ENCODE peak calls at places on chromosomes 3 and 15, in five cellular contexts. One of them, this sample, is unnamed.

GRCh38 chr15:95812491-95812890 is 518.0 kb upstream of the NR2F2 start:
- DNase-seq in transverse colon: no peak
- DNase-seq in RCC 7860: no peak
- DNase-seq in nephron progenitor cell: no peak
- DNase-seq in ELR: peak; percentile 50
- DNase-seq in this sample: no peak

GRCh38 chr3:197027151-197027895 is 2.3 kb downstream of the MELTF start:
- DNase-seq in nephron progenitor cell: no peak
- DNase-seq in ELR: peak; percentile 31
- DNase-seq in RCC 7860: no peak
- DNase-seq in transverse colon: no peak
- DNase-seq in this sample: peak; percentile 8

GRCh38 chr15:36791849-36792618 is 212.6 kb downstream of the CDIN1 start:
- DNase-seq in transverse colon: no peak
- DNase-seq in ELR: no peak
- DNase-seq in nephron progenitor cell: no peak
- DNase-seq in RCC 7860: no peak
- DNase-seq in this sample: no peak

GRCh38 chr15:74866090-74866489 is 7.1 kb downstream of the SCAMP2 start:
- DNase-seq in RCC 7860: peak; percentile 52
- DNase-seq in nephron progenitor cell: no peak
- DNase-seq in transverse colon: no peak
- DNase-seq in ELR: peak; percentile 79
- DNase-seq in this sample: no peak

GRCh38 chr3:45553469-45553974 is 41.0 kb upstream of the LIMD1 start:
- DNase-seq in ELR: peak; percentile 48
- DNase-seq in RCC 7860: peak; percentile 69
- DNase-seq in transverse colon: peak; percentile 61
- DNase-seq in nephron progenitor cell: no peak
- DNase-seq in this sample: no peak

GRCh38 chr3:191543018-191543417 is 82.1 kb downstream of the PYDC2 start:
- DNase-seq in transverse colon: no peak
- DNase-seq in nephron progenitor cell: no peak
- DNase-seq in RCC 7860: no peak
- DNase-seq in ELR: no peak
- DNase-seq in this sample: no peak

GRCh38 chr3:25033407-25034029 is 394.5 kb upstream of the RARB start:
- DNase-seq in RCC 7860: peak; percentile 22
- DNase-seq in nephron progenitor cell: peak; percentile 41
- DNase-seq in transverse colon: peak; percentile 11
- DNase-seq in ELR: peak; percentile 27
- DNase-seq in this sample: no peak

GRCh38 chr3:104359546-104359945 is 1007.2 kb upstream of the ALCAM start:
- DNase-seq in transverse colon: no peak
- DNase-seq in RCC 7860: peak; percentile 98
- DNase-seq in ELR: peak; percentile 91
- DNase-seq in nephron progenitor cell: no peak
- DNase-seq in this sample: no peak

GRCh38 chr3:71345429-71346027 is 238.0 kb downstream of the FOXP1 start:
- DNase-seq in ELR: no peak
- DNase-seq in RCC 7860: no peak
- DNase-seq in transverse colon: no peak
- DNase-seq in nephron progenitor cell: no peak
- DNase-seq in this sample: no peak

GRCh38 chr3:33578325-33579180 is 138.3 kb upstream of the UBP1 start:
- DNase-seq in nephron progenitor cell: no peak
- DNase-seq in RCC 7860: no peak
- DNase-seq in ELR: peak; percentile 85
- DNase-seq in transverse colon: no peak
- DNase-seq in this sample: no peak

GRCh38 chr3:65439641-65440040 is 599.1 kb downstream of the MAGI1 start:
- DNase-seq in RCC 7860: peak; percentile 23
- DNase-seq in transverse colon: peak; percentile 35
- DNase-seq in ELR: peak; percentile 61
- DNase-seq in nephron progenitor cell: peak; percentile 64
- DNase-seq in this sample: no peak

GRCh38 chr15:91865903-91866302 is 12.4 kb downstream of the SLCO3A1 start:
- DNase-seq in nephron progenitor cell: no peak
- DNase-seq in RCC 7860: peak; percentile 14
- DNase-seq in transverse colon: no peak
- DNase-seq in ELR: no peak
- DNase-seq in this sample: no peak

GRCh38 chr15:100202309-100202943 is 139.3 kb downstream of the ADAMTS17 start:
- DNase-seq in RCC 7860: no peak
- DNase-seq in ELR: no peak
- DNase-seq in transverse colon: no peak
- DNase-seq in nephron progenitor cell: no peak
- DNase-seq in this sample: no peak

GRCh38 chr15:93288718-93289117 is 199.7 kb upstream of the RGMA start:
- DNase-seq in RCC 7860: no peak
- DNase-seq in nephron progenitor cell: no peak
- DNase-seq in transverse colon: no peak
- DNase-seq in ELR: no peak
- DNase-seq in this sample: no peak

GRCh38 chr15:27842526-27842925 is 256.6 kb downstream of the OCA2 start:
- DNase-seq in RCC 7860: peak; percentile 43
- DNase-seq in transverse colon: no peak
- DNase-seq in ELR: no peak
- DNase-seq in nephron progenitor cell: no peak
- DNase-seq in this sample: no peak